ENCODE peak calls at places on chromosomes 12 and 14, in ten cellular contexts. One of them, this sample, is unnamed.

GRCh38 chr12:4107436-4107878 is 166.1 kb upstream of the CCND2 start:
- DNase-seq in AML-193: peak
- DNase-seq in mucosa of descending colon: peak
- DNase-seq in iris pigment epithelial cell: peak
- DNase-seq in lower leg skin: peak
- DNase-seq in GM18507: peak
- DNase-seq in renal cortical epithelial cell: peak
- DNase-seq in CD4-positive, alpha-beta T cell: peak
- DNase-seq in CD8-positive, alpha-beta memory T cell: peak
- DNase-seq in brain microvascular endothelial cell: peak
- DNase-seq in this sample: peak

GRCh38 chr12:41907036-41907435 is 237.6 kb downstream of the GXYLT1 start:
- DNase-seq in lower leg skin: no peak
- DNase-seq in mucosa of descending colon: no peak
- DNase-seq in AML-193: no peak
- DNase-seq in GM18507: no peak
- DNase-seq in iris pigment epithelial cell: no peak
- DNase-seq in CD4-positive, alpha-beta T cell: no peak
- DNase-seq in renal cortical epithelial cell: no peak
- DNase-seq in brain microvascular endothelial cell: no peak
- DNase-seq in CD8-positive, alpha-beta memory T cell: no peak
- DNase-seq in this sample: no peak

GRCh38 chr14:95225251-95225887 is 68.0 kb upstream of the DICER1 start:
- DNase-seq in CD4-positive, alpha-beta T cell: no peak
- DNase-seq in iris pigment epithelial cell: no peak
- DNase-seq in renal cortical epithelial cell: no peak
- DNase-seq in GM18507: no peak
- DNase-seq in lower leg skin: no peak
- DNase-seq in mucosa of descending colon: no peak
- DNase-seq in brain microvascular endothelial cell: no peak
- DNase-seq in CD8-positive, alpha-beta memory T cell: no peak
- DNase-seq in AML-193: no peak
- DNase-seq in this sample: no peak

GRCh38 chr14:31441273-31442110 is 15.8 kb downstream of the DTD2 start:
- DNase-seq in iris pigment epithelial cell: peak
- DNase-seq in mucosa of descending colon: no peak
- DNase-seq in lower leg skin: no peak
- DNase-seq in AML-193: no peak
- DNase-seq in CD8-positive, alpha-beta memory T cell: no peak
- DNase-seq in GM18507: no peak
- DNase-seq in renal cortical epithelial cell: peak
- DNase-seq in CD4-positive, alpha-beta T cell: no peak
- DNase-seq in brain microvascular endothelial cell: no peak
- DNase-seq in this sample: peak

GRCh38 chr12:86777335-86777734 is 521.1 kb upstream of the MGAT4C start:
- DNase-seq in renal cortical epithelial cell: no peak
- DNase-seq in iris pigment epithelial cell: no peak
- DNase-seq in brain microvascular endothelial cell: no peak
- DNase-seq in AML-193: no peak
- DNase-seq in GM18507: no peak
- DNase-seq in lower leg skin: no peak
- DNase-seq in CD4-positive, alpha-beta T cell: no peak
- DNase-seq in mucosa of descending colon: no peak
- DNase-seq in CD8-positive, alpha-beta memory T cell: no peak
- DNase-seq in this sample: no peak

GRCh38 chr12:108605000-108605689 is 7.3 kb upstream of the TMEM119 start:
- DNase-seq in AML-193: no peak
- DNase-seq in lower leg skin: no peak
- DNase-seq in CD8-positive, alpha-beta memory T cell: no peak
- DNase-seq in iris pigment epithelial cell: no peak
- DNase-seq in brain microvascular endothelial cell: no peak
- DNase-seq in CD4-positive, alpha-beta T cell: no peak
- DNase-seq in GM18507: no peak
- DNase-seq in mucosa of descending colon: no peak
- DNase-seq in renal cortical epithelial cell: peak
- DNase-seq in this sample: no peak

GRCh38 chr12:92898755-92899154 is 30.3 kb downstream of the EEA1 start:
- DNase-seq in iris pigment epithelial cell: peak
- DNase-seq in lower leg skin: no peak
- DNase-seq in GM18507: no peak
- DNase-seq in brain microvascular endothelial cell: no peak
- DNase-seq in renal cortical epithelial cell: peak
- DNase-seq in mucosa of descending colon: no peak
- DNase-seq in CD4-positive, alpha-beta T cell: no peak
- DNase-seq in AML-193: no peak
- DNase-seq in CD8-positive, alpha-beta memory T cell: no peak
- DNase-seq in this sample: peak

GRCh38 chr14:52329678-52330376 is 15.7 kb downstream of the PTGER2 start:
- DNase-seq in renal cortical epithelial cell: no peak
- DNase-seq in iris pigment epithelial cell: no peak
- DNase-seq in lower leg skin: no peak
- DNase-seq in mucosa of descending colon: no peak
- DNase-seq in GM18507: no peak
- DNase-seq in CD8-positive, alpha-beta memory T cell: no peak
- DNase-seq in AML-193: no peak
- DNase-seq in brain microvascular endothelial cell: no peak
- DNase-seq in CD4-positive, alpha-beta T cell: no peak
- DNase-seq in this sample: no peak

GRCh38 chr14:64935508-64935907 is 7.0 kb downstream of the GPX2 start:
- DNase-seq in iris pigment epithelial cell: no peak
- DNase-seq in GM18507: no peak
- DNase-seq in CD8-positive, alpha-beta memory T cell: no peak
- DNase-seq in brain microvascular endothelial cell: no peak
- DNase-seq in renal cortical epithelial cell: no peak
- DNase-seq in AML-193: no peak
- DNase-seq in lower leg skin: no peak
- DNase-seq in CD4-positive, alpha-beta T cell: no peak
- DNase-seq in mucosa of descending colon: peak
- DNase-seq in this sample: no peak

GRCh38 chr12:127489055-127489454 is 777.9 kb upstream of the TMEM132C start:
- DNase-seq in AML-193: no peak
- DNase-seq in CD4-positive, alpha-beta T cell: no peak
- DNase-seq in CD8-positive, alpha-beta memory T cell: no peak
- DNase-seq in renal cortical epithelial cell: no peak
- DNase-seq in iris pigment epithelial cell: no peak
- DNase-seq in lower leg skin: no peak
- DNase-seq in GM18507: no peak
- DNase-seq in brain microvascular endothelial cell: no peak
- DNase-seq in mucosa of descending colon: peak
- DNase-seq in this sample: no peak

GRCh38 chr12:52847335-52848102 is 1.3 kb downstream of the KRT78 start:
- DNase-seq in renal cortical epithelial cell: peak
- DNase-seq in mucosa of descending colon: no peak
- DNase-seq in GM18507: no peak
- DNase-seq in brain microvascular endothelial cell: no peak
- DNase-seq in CD8-positive, alpha-beta memory T cell: no peak
- DNase-seq in AML-193: no peak
- DNase-seq in iris pigment epithelial cell: peak
- DNase-seq in CD4-positive, alpha-beta T cell: no peak
- DNase-seq in lower leg skin: no peak
- DNase-seq in this sample: no peak

GRCh38 chr12:99131761-99132199 is 486.7 kb downstream of the APAF1 start:
- DNase-seq in brain microvascular endothelial cell: peak
- DNase-seq in lower leg skin: no peak
- DNase-seq in GM18507: no peak
- DNase-seq in AML-193: no peak
- DNase-seq in iris pigment epithelial cell: peak
- DNase-seq in mucosa of descending colon: peak
- DNase-seq in renal cortical epithelial cell: no peak
- DNase-seq in CD4-positive, alpha-beta T cell: no peak
- DNase-seq in CD8-positive, alpha-beta memory T cell: no peak
- DNase-seq in this sample: peak

GRCh38 chr14:78667141-78667540 is 497.0 kb downstream of the NRXN3 start:
- DNase-seq in iris pigment epithelial cell: no peak
- DNase-seq in lower leg skin: no peak
- DNase-seq in brain microvascular endothelial cell: no peak
- DNase-seq in renal cortical epithelial cell: no peak
- DNase-seq in mucosa of descending colon: no peak
- DNase-seq in GM18507: no peak
- DNase-seq in CD4-positive, alpha-beta T cell: no peak
- DNase-seq in AML-193: no peak
- DNase-seq in CD8-positive, alpha-beta memory T cell: no peak
- DNase-seq in this sample: no peak

GRCh38 chr14:89773644-89774316 is 180.8 kb downstream of the EFCAB11 start:
- DNase-seq in CD8-positive, alpha-beta memory T cell: peak
- DNase-seq in GM18507: peak
- DNase-seq in AML-193: peak
- DNase-seq in mucosa of descending colon: peak
- DNase-seq in CD4-positive, alpha-beta T cell: peak
- DNase-seq in brain microvascular endothelial cell: peak
- DNase-seq in renal cortical epithelial cell: peak
- DNase-seq in lower leg skin: no peak
- DNase-seq in iris pigment epithelial cell: peak
- DNase-seq in this sample: no peak

GRCh38 chr12:108306014-108306501 is 33.1 kb downstream of the CMKLR1 start:
- DNase-seq in CD4-positive, alpha-beta T cell: no peak
- DNase-seq in CD8-positive, alpha-beta memory T cell: no peak
- DNase-seq in brain microvascular endothelial cell: peak
- DNase-seq in AML-193: no peak
- DNase-seq in GM18507: no peak
- DNase-seq in mucosa of descending colon: no peak
- DNase-seq in iris pigment epithelial cell: peak
- DNase-seq in renal cortical epithelial cell: peak
- DNase-seq in lower leg skin: peak
- DNase-seq in this sample: peak

GRCh38 chr14:69711471-69712216 is 55.3 kb upstream of the SRSF5 start:
- DNase-seq in lower leg skin: no peak
- DNase-seq in CD8-positive, alpha-beta memory T cell: no peak
- DNase-seq in AML-193: no peak
- DNase-seq in iris pigment epithelial cell: no peak
- DNase-seq in CD4-positive, alpha-beta T cell: no peak
- DNase-seq in renal cortical epithelial cell: no peak
- DNase-seq in GM18507: no peak
- DNase-seq in brain microvascular endothelial cell: no peak
- DNase-seq in mucosa of descending colon: no peak
- DNase-seq in this sample: no peak

GRCh38 chr14:101408077-101408831 is 153.0 kb upstream of the DIO3 start:
- DNase-seq in GM18507: no peak
- DNase-seq in CD8-positive, alpha-beta memory T cell: no peak
- DNase-seq in renal cortical epithelial cell: no peak
- DNase-seq in CD4-positive, alpha-beta T cell: no peak
- DNase-seq in mucosa of descending colon: no peak
- DNase-seq in AML-193: no peak
- DNase-seq in iris pigment epithelial cell: peak
- DNase-seq in lower leg skin: peak
- DNase-seq in brain microvascular endothelial cell: peak
- DNase-seq in this sample: peak

GRCh38 chr12:110908377-110909136 is 11.8 kb downstream of the MYL2 start:
- DNase-seq in AML-193: no peak
- DNase-seq in renal cortical epithelial cell: no peak
- DNase-seq in brain microvascular endothelial cell: no peak
- DNase-seq in lower leg skin: no peak
- DNase-seq in GM18507: no peak
- DNase-seq in CD8-positive, alpha-beta memory T cell: no peak
- DNase-seq in CD4-positive, alpha-beta T cell: no peak
- DNase-seq in iris pigment epithelial cell: no peak
- DNase-seq in mucosa of descending colon: no peak
- DNase-seq in this sample: no peak

GRCh38 chr14:60508707-60509437 is at the start of gene SIX6:
- DNase-seq in renal cortical epithelial cell: peak
- DNase-seq in mucosa of descending colon: no peak
- DNase-seq in CD8-positive, alpha-beta memory T cell: no peak
- DNase-seq in brain microvascular endothelial cell: peak
- DNase-seq in iris pigment epithelial cell: peak
- DNase-seq in CD4-positive, alpha-beta T cell: no peak
- DNase-seq in lower leg skin: no peak
- DNase-seq in AML-193: no peak
- DNase-seq in GM18507: no peak
- DNase-seq in this sample: peak

GRCh38 chr12:81231574-81232368 is 153.9 kb downstream of the ACSS3 start:
- DNase-seq in renal cortical epithelial cell: no peak
- DNase-seq in CD4-positive, alpha-beta T cell: no peak
- DNase-seq in brain microvascular endothelial cell: no peak
- DNase-seq in lower leg skin: no peak
- DNase-seq in CD8-positive, alpha-beta memory T cell: no peak
- DNase-seq in mucosa of descending colon: no peak
- DNase-seq in iris pigment epithelial cell: no peak
- DNase-seq in GM18507: no peak
- DNase-seq in AML-193: no peak
- DNase-seq in this sample: no peak

GRCh38 chr14:60482743-60483142 is 3.1 kb downstream of the C14orf39 start:
- DNase-seq in AML-193: no peak
- DNase-seq in iris pigment epithelial cell: peak
- DNase-seq in renal cortical epithelial cell: peak
- DNase-seq in CD4-positive, alpha-beta T cell: no peak
- DNase-seq in mucosa of descending colon: no peak
- DNase-seq in GM18507: no peak
- DNase-seq in lower leg skin: no peak
- DNase-seq in CD8-positive, alpha-beta memory T cell: no peak
- DNase-seq in brain microvascular endothelial cell: no peak
- DNase-seq in this sample: no peak

GRCh38 chr12:29517265-29517664 is 19.8 kb upstream of the OVCH1 start:
- DNase-seq in brain microvascular endothelial cell: no peak
- DNase-seq in lower leg skin: no peak
- DNase-seq in iris pigment epithelial cell: no peak
- DNase-seq in mucosa of descending colon: peak
- DNase-seq in renal cortical epithelial cell: no peak
- DNase-seq in CD8-positive, alpha-beta memory T cell: no peak
- DNase-seq in AML-193: no peak
- DNase-seq in CD4-positive, alpha-beta T cell: no peak
- DNase-seq in GM18507: no peak
- DNase-seq in this sample: no peak

GRCh38 chr12:64767495-64767894 is 8.3 kb upstream of the GNS start:
- DNase-seq in mucosa of descending colon: no peak
- DNase-seq in renal cortical epithelial cell: no peak
- DNase-seq in iris pigment epithelial cell: no peak
- DNase-seq in CD4-positive, alpha-beta T cell: no peak
- DNase-seq in lower leg skin: no peak
- DNase-seq in GM18507: no peak
- DNase-seq in CD8-positive, alpha-beta memory T cell: no peak
- DNase-seq in AML-193: no peak
- DNase-seq in brain microvascular endothelial cell: no peak
- DNase-seq in this sample: no peak

This sample was measured in adipocyte.